ENCODE peak calls at places on chromosomes 2 and 18, in six cellular contexts. J is neural progenitor cell, O is PC-3, B is HCT116, U is GM23338, V is OCI-LY7. M is an unnamed sample. For H3K79me2, the result is how much of the 10 kb centered on the place peaks cover.

GRCh38 chr2:9802576-9802993 is 40.7 kb upstream of the TAF1B start:
- DNase-seq in O (no peak), V (no peak), B (no peak), U (no peak), J (no peak), M (peak)

GRCh38 chr2:54432181-54433020 is 23.7 kb upstream of the SPTBN1 start:
- DNase-seq in B (no peak), J (no peak), V (no peak), O (no peak), U (no peak), M (peak)

GRCh38 chr18:60024857-60025256 is 125.1 kb downstream of the PMAIP1 start:
- DNase-seq in V (no peak), J (no peak), B (no peak), O (no peak), U (no peak), M (peak)

GRCh38 chr2:72719416-72719815 is 106.4 kb downstream of the EXOC6B start:
- DNase-seq in B (no peak), J (peak), U (peak), V (no peak), O (peak), M (no peak)

GRCh38 chr2:128531856-128532255 is 213.2 kb upstream of the HS6ST1 start:
- DNase-seq in B (no peak), V (no peak), O (peak), J (no peak), U (peak), M (no peak)

GRCh38 chr2:133952896-133953295 is 301.0 kb upstream of the MGAT5 start:
- DNase-seq in J (no peak), O (no peak), V (no peak), B (no peak), U (no peak), M (no peak)

GRCh38 chr2:172260379-172260778 is 157.7 kb upstream of the DLX2 start:
- DNase-seq in J (no peak), U (no peak), O (no peak), B (no peak), V (no peak), M (no peak)

GRCh38 chr2:223100061-223100511 is 48.1 kb downstream of the KCNE4 start:
- DNase-seq in O (no peak), B (no peak), U (no peak), J (no peak), V (no peak), M (peak)

GRCh38 chr2:239777219-239777618 is 247.9 kb downstream of the NDUFA10 start:
- DNase-seq in O (no peak), V (no peak), B (no peak), J (no peak), U (no peak), M (no peak)

GRCh38 chr2:47690132-47690531 is 92.8 kb upstream of the MSH6 start:
- DNase-seq in O (no peak), B (no peak), U (no peak), V (peak), J (no peak), M (no peak)

GRCh38 chr2:71711470-71711857 is 258.1 kb downstream of the DYSF start:
- DNase-seq in U (no peak), B (no peak), V (no peak), O (peak), J (no peak), M (peak)

GRCh38 chr2:95298471-95299111 is 1.4 kb downstream of the KCNIP3 start:
- DNase-seq in O (no peak), B (no peak), U (no peak), V (no peak), J (no peak), M (no peak)

GRCh38 chr2:128642316-128642715 is 323.6 kb upstream of the HS6ST1 start:
- DNase-seq in O (no peak), U (no peak), J (no peak), V (no peak), B (no peak), M (no peak)

GRCh38 chr2:196566969-196567666 is 72.4 kb upstream of the CCDC150 start:
- DNase-seq in U (no peak), J (no peak), V (no peak), O (no peak), B (no peak), M (peak)

GRCh38 chr18:24736686-24737085 is 276.2 kb downstream of the HRH4 start:
- DNase-seq in U (no peak), O (no peak), V (no peak), B (no peak), J (no peak), M (no peak)

GRCh38 chr2:221705478-221705877 is 133.4 kb upstream of the EPHA4 start:
- DNase-seq in J (no peak), V (no peak), B (no peak), O (no peak), U (no peak), M (no peak)

GRCh38 chr18:489244-490023 is 11.1 kb downstream of the COLEC12 start:
- DNase-seq in V (no peak), U (no peak), B (no peak), J (no peak), O (peak), M (peak)
- H3K4me2 ChIP-seq in V (no peak), U (no peak), B (peak), J (no peak), O (peak), M (peak)

GRCh38 chr2:190763901-190764514 is 115.1 kb downstream of the NAB1 start:
- DNase-seq in B (no peak), J (no peak), V (no peak), O (peak), U (no peak), M (no peak)

GRCh38 chr2:190766581-190766980 is 114.0 kb upstream of the GLS start:
- DNase-seq in O (no peak), V (no peak), J (no peak), U (no peak), B (no peak), M (no peak)

GRCh38 chr2:190767821-190768220 is 112.8 kb upstream of the GLS start:
- DNase-seq in V (no peak), O (no peak), B (no peak), U (no peak), J (peak), M (no peak)

GRCh38 chr2:190766174-190766572 is 114.4 kb upstream of the GLS start:
- DNase-seq in U (no peak), O (peak), J (no peak), V (no peak), B (no peak), M (no peak)

DNA sequence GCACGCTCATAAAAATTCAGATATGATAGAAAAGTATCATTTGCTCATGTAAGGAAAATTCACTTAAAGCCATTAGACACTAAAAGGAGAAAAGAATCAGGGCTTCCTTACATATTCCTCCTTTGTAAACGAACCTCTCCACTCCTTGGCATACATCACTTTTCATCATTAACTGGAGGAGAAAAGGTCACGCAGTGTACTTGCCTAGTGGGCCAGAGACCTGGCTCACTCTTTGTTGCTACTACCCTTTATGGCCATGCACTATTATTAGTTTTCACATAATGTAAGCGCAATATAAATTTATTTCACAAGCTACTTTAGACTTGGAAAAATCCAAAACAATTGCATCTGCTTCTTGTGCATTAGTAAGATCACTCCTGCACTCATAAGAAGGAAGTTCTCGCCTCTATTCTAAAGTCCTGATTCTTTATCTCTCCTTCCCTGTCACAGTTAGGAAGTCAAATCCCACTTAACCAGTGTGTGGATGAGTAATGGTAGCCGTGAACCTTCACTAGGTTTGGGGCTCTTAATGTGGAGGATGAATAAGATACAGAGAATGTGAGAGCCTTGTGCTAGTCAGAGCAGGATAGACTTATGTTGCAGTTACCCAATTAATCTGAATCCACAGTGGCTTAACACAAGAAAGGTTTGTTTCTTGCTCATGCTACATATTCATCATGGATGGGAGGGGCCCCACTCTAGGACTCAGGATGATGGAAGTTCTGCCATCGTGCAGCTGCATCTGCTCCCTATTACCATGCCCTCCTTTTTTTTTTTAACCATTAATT is 115.0 kb upstream of the GLS start:
- DNase-seq in V (no peak), O (peak), B (peak), J (no peak), U (no peak), M (peak)
- TF ChIP-seq EZH2phosphoT487 in V (no peak), O (no peak), B (no peak), J (no peak), U (no peak), M (no peak)

GRCh38 chr18:79940814-79941472 is 10.5 kb downstream of the SLC66A2 start:
- DNase-seq in B (no peak), J (no peak), V (no peak), U (no peak), O (no peak), M (no peak)

GRCh38 chr18:79937103-79937860 is 14.2 kb downstream of the SLC66A2 start:
- DNase-seq in B (no peak), J (no peak), U (no peak), O (no peak), V (no peak), M (no peak)

GRCh38 chr18:79938196-79938595 is 13.3 kb downstream of the SLC66A2 start:
- DNase-seq in O (no peak), J (no peak), U (no peak), B (no peak), V (no peak), M (no peak)

GRCh38 chr18:79940126-79940813 is 11.2 kb downstream of the SLC66A2 start:
- DNase-seq in U (no peak), J (no peak), B (no peak), V (no peak), O (no peak), M (no peak)

GRCh38 chr18:79939096-79939495 is 12.4 kb downstream of the SLC66A2 start:
- DNase-seq in J (no peak), B (no peak), U (no peak), V (no peak), O (no peak), M (no peak)
- H3K79me2 ChIP-seq in J (under half), B (half or more), U (under half), V (under half), O (half or more), M (half or more)

GRCh38 chr2:86781363-86781762 is 9.3 kb downstream of the CD8A start:
- DNase-seq in V (no peak), B (no peak), J (no peak), O (no peak), U (no peak), M (no peak)

GRCh38 chr2:86786001-86786536 is 4.6 kb downstream of the CD8A start:
- DNase-seq in V (no peak), B (no peak), O (no peak), U (no peak), J (no peak), M (no peak)

GRCh38 chr2:86782748-86783147 is 8.0 kb downstream of the CD8A start:
- DNase-seq in B (no peak), U (no peak), O (no peak), V (no peak), J (no peak), M (no peak)

GRCh38 chr2:86785456-86785855 is 5.3 kb downstream of the CD8A start:
- DNase-seq in O (no peak), V (no peak), B (no peak), U (no peak), J (no peak), M (no peak)

DNA sequence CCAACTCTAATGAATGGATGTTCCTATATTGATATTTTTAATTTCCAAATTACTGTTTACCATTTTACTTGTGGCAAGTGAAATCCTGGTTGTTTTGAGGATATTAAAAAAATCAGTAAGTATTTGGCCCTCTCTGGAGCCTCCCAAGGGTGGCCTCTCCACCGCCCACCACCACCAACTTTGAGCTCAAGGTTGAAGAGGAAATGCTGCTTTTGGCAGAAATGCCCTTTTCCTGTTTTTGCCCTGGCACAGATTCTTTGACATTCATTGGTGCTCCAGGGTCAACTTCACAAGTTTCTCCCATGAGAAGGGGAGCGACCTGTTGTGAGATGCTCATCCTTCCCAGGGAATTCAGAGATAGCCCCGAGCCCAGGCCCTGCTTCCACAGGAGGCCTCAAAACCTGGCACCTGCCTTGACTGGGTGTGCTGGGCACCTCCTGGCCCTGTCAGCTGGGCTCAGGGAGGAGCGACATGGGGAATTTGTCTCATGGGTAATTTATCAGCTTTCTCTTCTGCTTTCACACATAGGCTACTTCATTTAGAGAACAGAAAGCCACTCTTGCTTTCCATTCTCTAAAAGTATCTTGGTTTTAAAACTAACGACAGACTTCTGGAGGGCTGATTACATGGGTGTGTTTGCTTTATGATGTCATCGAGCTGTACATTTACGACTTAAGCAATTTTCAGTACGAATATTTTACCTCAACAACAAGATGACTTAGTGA is 6.9 kb downstream of the CD8A start:
- DNase-seq in V (no peak), J (no peak), U (no peak), B (no peak), O (no peak), M (no peak)
- H3K4me2 ChIP-seq in V (no peak), J (no peak), U (no peak), B (no peak), O (no peak), M (no peak)

GRCh38 chr2:215529271-215529670 is 93.4 kb upstream of the FN1 start:
- DNase-seq in O (peak), J (no peak), V (no peak), B (no peak), U (no peak), M (peak)

GRCh38 chr2:215531284-215531683 is 95.4 kb upstream of the FN1 start:
- DNase-seq in B (no peak), J (no peak), O (peak), V (no peak), U (no peak), M (peak)

GRCh38 chr2:215528555-215528954 is 92.7 kb upstream of the FN1 start:
- DNase-seq in J (no peak), O (peak), U (no peak), B (no peak), V (no peak), M (peak)

GRCh38 chr2:215530191-215530968 is 94.5 kb upstream of the FN1 start:
- DNase-seq in V (no peak), B (no peak), U (no peak), O (peak), J (no peak), M (peak)

GRCh38 chr2:215527738-215528137 is 91.9 kb upstream of the FN1 start:
- DNase-seq in B (no peak), V (no peak), J (no peak), U (no peak), O (no peak), M (peak)
- TF ChIP-seq EZH2phosphoT487 in B (no peak), V (no peak), J (no peak), U (no peak), O (no peak), M (no peak)

GRCh38 chr2:152171733-152172132 is 3.8 kb downstream of the STAM2 start:
- DNase-seq in B (no peak), O (peak), J (no peak), V (no peak), U (no peak), M (peak)
- H3K79me2 ChIP-seq in B (half or more), O (half or more), J (under half), V (half or more), U (half or more), M (half or more)